ENCODE peak calls at places on chromosomes 6 and 20, in seven cellular contexts. O is CD8-positive, alpha-beta T cell; K is GM23338; W is mesothelial cell of epicardium; X is neural progenitor cell; A is IMR-90; R is GM13977. G is an unnamed sample.

GRCh38 chr6:32529697-32530429 is at the start of gene HLA-DRB5:
- DNase-seq in R (no peak), K (peak; percentile 56), W (no peak), A (no peak), O (no peak), X (no peak), G (peak; percentile 30)

GRCh38 chr6:25601797-25602679 is 50.0 kb upstream of the SCGN start:
- DNase-seq in W (no peak), O (no peak), R (peak; percentile 40), K (peak; percentile 73), X (peak; percentile 75), A (peak; percentile 67), G (peak; percentile 24)

GRCh38 chr6:149896491-149896890 is 1.4 kb downstream of the RAET1E start:
- DNase-seq in W (no peak), R (no peak), X (no peak), A (peak; percentile 52), K (no peak), O (no peak), G (no peak)

GRCh38 chr6:159084493-159085091 is 39.8 kb upstream of the TAGAP start:
- DNase-seq in K (no peak), X (no peak), A (peak; percentile 72), R (no peak), O (no peak), W (no peak), G (no peak)

GRCh38 chr20:1242530-1242929 is 16.7 kb downstream of the RAD21L1 start:
- DNase-seq in O (no peak), A (peak; percentile 93), K (no peak), W (no peak), X (no peak), R (no peak), G (no peak)

GRCh38 chr6:139374357-139375238 is at the start of gene CITED2:
- DNase-seq in K (peak; percentile 93), R (peak; percentile 88), W (peak; percentile 95), O (peak; percentile 92), A (peak; percentile 96), X (peak; percentile 97), G (peak; percentile 90)

GRCh38 chr20:19976595-19977372 is 40.4 kb upstream of the NAA20 start:
- DNase-seq in X (peak; percentile 60), W (no peak), O (no peak), A (peak; percentile 83), K (no peak), R (no peak), G (no peak)

GRCh38 chr6:33313105-33313708 is 671 bp downstream of the TAPBP start:
- DNase-seq in R (no peak), X (peak; percentile 72), O (peak; percentile 54), W (peak; percentile 64), K (peak; percentile 75), A (peak; percentile 31), G (peak; percentile 61)

GRCh38 chr6:2749972-2750600 is 636 bp downstream of the MYLK4 start:
- DNase-seq in O (peak; percentile 73), R (peak; percentile 55), K (peak; percentile 71), X (peak; percentile 68), W (peak; percentile 77), A (peak; percentile 60), G (peak; percentile 69)

GRCh38 chr20:57685134-57685851 is 24.5 kb downstream of the PMEPA1 start:
- DNase-seq in K (no peak), W (no peak), O (no peak), R (no peak), X (no peak), A (no peak), G (no peak)

GRCh38 chr20:23086056-23086551 is at the start of gene CD93:
- DNase-seq in K (peak; percentile 8), A (peak; percentile 10), X (no peak), R (peak; percentile 51), O (peak; percentile 19), W (no peak), G (peak; percentile 40)

GRCh38 chr6:10511477-10511876 is 9.7 kb upstream of the GCNT2 start:
- DNase-seq in W (no peak), K (no peak), X (no peak), R (no peak), O (no peak), A (no peak), G (no peak)

GRCh38 chr6:22057962-22058361 is 238.9 kb downstream of the PRL start:
- DNase-seq in O (no peak), R (no peak), A (peak; percentile 31), X (no peak), W (no peak), K (no peak), G (no peak)

GRCh38 chr6:100217641-100218040 is 223.6 kb upstream of the MCHR2 start:
- DNase-seq in R (no peak), W (no peak), X (no peak), O (no peak), K (no peak), A (no peak), G (no peak)

GRCh38 chr6:35686873-35687557 is 1.7 kb downstream of the FKBP5 start:
- DNase-seq in K (no peak), X (no peak), O (no peak), R (peak; percentile 48), W (no peak), A (no peak), G (peak; percentile 56)

GRCh38 chr20:61162506-61162905 is 89.6 kb upstream of the CDH4 start:
- DNase-seq in O (no peak), W (no peak), X (no peak), R (no peak), A (no peak), K (no peak), G (no peak)

GRCh38 chr20:61159940-61160688 is 91.9 kb upstream of the CDH4 start:
- DNase-seq in O (no peak), K (no peak), X (no peak), R (no peak), W (no peak), A (no peak), G (no peak)

GRCh38 chr20:61163027-61163426 is 89.0 kb upstream of the CDH4 start:
- DNase-seq in X (no peak), W (no peak), K (no peak), O (no peak), A (no peak), R (no peak), G (no peak)

GRCh38 chr20:61157301-61157700 is 94.8 kb upstream of the CDH4 start:
- DNase-seq in K (no peak), O (no peak), A (no peak), W (no peak), X (no peak), R (no peak), G (no peak)

GRCh38 chr20:61161649-61162210 is 90.3 kb upstream of the CDH4 start:
- DNase-seq in R (no peak), A (no peak), O (no peak), X (no peak), K (no peak), W (no peak), G (no peak)
- TF ChIP-seq CTCF in R (no peak), A (peak; percentile 32), O (no peak), X (no peak), K (no peak), W (no peak), G (no peak)

DNA sequence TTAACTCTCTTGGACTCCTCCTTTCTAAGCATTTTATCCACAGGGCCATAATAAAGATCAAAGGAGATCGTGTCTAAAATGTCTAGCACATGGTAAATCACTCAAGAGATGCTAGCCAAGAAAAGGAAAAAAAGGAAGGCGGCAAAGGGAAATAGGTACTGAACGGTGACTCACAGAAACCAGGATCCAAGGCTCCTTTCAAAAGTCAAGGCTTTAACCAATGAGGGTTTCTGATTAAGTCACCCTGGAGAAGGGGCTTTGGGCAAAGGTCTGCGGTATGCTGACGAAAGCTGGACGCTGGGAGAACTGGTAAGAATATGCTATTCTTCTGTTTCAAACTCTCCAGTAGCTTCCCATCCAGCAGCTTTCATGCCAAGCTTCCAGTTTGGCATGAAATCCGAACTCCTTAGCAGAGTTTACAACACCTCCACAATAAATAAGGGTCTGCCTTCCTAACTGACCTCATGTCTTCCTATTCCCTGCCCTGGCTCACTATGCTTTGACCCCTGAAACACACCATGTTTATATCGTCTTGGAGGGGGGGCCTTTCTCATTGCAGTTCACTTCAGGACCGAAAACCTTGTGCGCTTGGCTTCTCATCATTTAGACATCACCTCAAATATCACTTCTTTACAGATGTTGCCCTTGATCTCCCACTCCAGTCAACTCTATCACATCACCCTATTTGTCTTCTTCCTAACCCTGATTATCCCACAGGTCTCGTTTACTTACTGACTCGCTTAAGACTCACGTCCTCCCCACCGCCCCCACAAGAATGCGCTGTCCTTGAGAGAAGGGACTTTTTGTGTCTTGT is 908 bp downstream of the TOMM34 start:
- DNase-seq in K (peak; percentile 33), R (peak; percentile 58), O (peak; percentile 57), X (peak; percentile 67), W (peak; percentile 49), A (peak; percentile 86), G (peak; percentile 59)
- TF ChIP-seq CTCF in K (no peak), R (no peak), O (peak; percentile 30), X (no peak), W (no peak), A (peak; percentile 7), G (no peak)

GRCh38 chr20:14264869-14265268 is 72.5 kb downstream of the FLRT3 start:
- DNase-seq in W (no peak), R (no peak), X (no peak), A (peak; percentile 37), O (no peak), K (peak; percentile 52), G (no peak)
- TF ChIP-seq CTCF in W (no peak), R (no peak), X (peak; percentile 32), A (peak; percentile 41), O (no peak), K (peak; percentile 40), G (no peak)

GRCh38 chr6:12150812-12151432 is 138.8 kb downstream of the HIVEP1 start:
- DNase-seq in W (no peak), O (peak; percentile 40), X (peak; percentile 72), K (peak; percentile 75), A (no peak), R (no peak), G (no peak)

GRCh38 chr6:12149944-12150510 is 137.9 kb downstream of the HIVEP1 start:
- DNase-seq in O (no peak), W (no peak), X (no peak), A (no peak), K (no peak), R (no peak), G (no peak)

GRCh38 chr6:12148841-12149240 is 136.7 kb downstream of the HIVEP1 start:
- DNase-seq in X (no peak), O (no peak), A (no peak), W (no peak), K (no peak), R (no peak), G (no peak)

GRCh38 chr6:12148317-12148801 is 136.2 kb downstream of the HIVEP1 start:
- DNase-seq in W (no peak), A (peak; percentile 80), O (no peak), K (no peak), R (no peak), X (no peak), G (no peak)

DNA sequence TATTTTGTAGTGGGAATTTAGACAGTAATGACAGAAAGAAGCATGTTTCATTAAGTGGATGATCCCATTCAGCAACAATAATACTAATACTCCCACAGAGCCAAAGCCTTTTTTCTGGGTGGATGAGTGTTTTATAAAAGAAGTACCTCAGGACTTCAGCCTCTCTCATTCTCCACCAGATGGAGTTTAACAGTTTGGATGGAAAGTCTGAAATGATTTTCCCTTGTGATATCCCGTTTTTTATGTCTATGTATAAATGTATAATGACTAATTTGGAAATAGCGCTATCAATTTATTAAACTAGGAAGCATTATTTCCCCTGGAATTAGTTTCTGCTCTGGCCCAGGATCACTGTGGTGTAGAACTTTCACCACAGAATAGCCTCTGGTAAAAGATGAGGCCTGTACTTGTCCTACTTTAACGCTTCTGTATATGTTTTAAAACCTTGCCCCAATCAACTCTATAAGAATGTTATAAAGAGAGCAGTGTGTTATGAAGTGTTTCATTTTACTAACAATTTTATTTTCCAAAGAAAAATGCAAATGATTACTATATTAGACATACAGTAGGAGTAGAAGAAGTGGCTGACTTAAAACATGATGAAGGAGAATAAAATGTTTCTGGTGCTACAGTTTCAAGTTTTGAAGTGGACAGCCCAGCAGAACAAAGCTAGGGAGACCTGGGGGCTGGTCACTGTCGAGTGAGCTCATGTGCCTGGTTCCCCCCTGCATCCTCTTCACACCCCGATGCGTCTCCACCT is 135.6 kb downstream of the HIVEP1 start:
- DNase-seq in O (no peak), R (no peak), A (peak; percentile 37), W (no peak), K (no peak), X (no peak), G (no peak)
- TF ChIP-seq CTCF in O (no peak), R (no peak), A (peak; percentile 30), W (no peak), K (peak; percentile 14), X (peak; percentile 28), G (no peak)

G was measured in GM20000.